ENCODE peak calls at places on chromosomes 13 and 19, in seven cellular contexts. I is astrocyte of the cerebellum, Y is AG04449, Q is ovary, F is astrocyte, D is astrocyte of the spinal cord, V is fibroblast of mammary gland. J is an unnamed sample.

GRCh38 chr13:71759506-71760225 is 107.3 kb downstream of the DACH1 start:
- DNase-seq in I (no peak), Y (no peak), Q (no peak), F (peak; percentile 29), D (peak; percentile 8), V (no peak), J (no peak)

GRCh38 chr13:37959284-37959683 is 89.7 kb upstream of the TRPC4 start:
- DNase-seq in I (no peak), Y (no peak), Q (no peak), F (no peak), D (no peak), V (no peak), J (no peak)

GRCh38 chr13:37068962-37069361 is 9.5 kb upstream of the SUPT20H start:
- DNase-seq in I (no peak), Y (no peak), Q (no peak), F (no peak), D (peak; percentile 16), V (peak; percentile 43), J (peak; percentile 55)

GRCh38 chr19:48722196-48722708 is 2.7 kb upstream of the MAMSTR start:
- DNase-seq in I (no peak), Y (no peak), Q (no peak), F (no peak), D (no peak), V (no peak), J (no peak)

GRCh38 chr13:70310720-70311119 is 202.5 kb upstream of the KLHL1 start:
- DNase-seq in I (peak; percentile 34), Y (no peak), Q (no peak), F (peak; percentile 2), D (peak; percentile 66), V (no peak), J (peak; percentile 68)

GRCh38 chr19:47443331-47443730 is 24.0 kb upstream of the MEIS3 start:
- DNase-seq in I (no peak), Y (no peak), Q (no peak), F (no peak), D (no peak), V (no peak), J (no peak)

GRCh38 chr19:53365134-53365898 is at the start of gene ZNF525:
- DNase-seq in I (peak; percentile 33), Y (no peak), Q (peak; percentile 89), F (peak; percentile 46), D (peak; percentile 69), V (peak; percentile 52), J (peak; percentile 76)

GRCh38 chr13:76012091-76012721 is 376.1 kb downstream of the LMO7 start:
- DNase-seq in I (no peak), Y (no peak), Q (no peak), F (peak; percentile 71), D (peak; percentile 42), V (no peak), J (peak; percentile 39)

GRCh38 chr13:92572190-92572589 is 654.4 kb upstream of the GPC6 start:
- DNase-seq in I (no peak), Y (no peak), Q (no peak), F (no peak), D (no peak), V (no peak), J (no peak)

GRCh38 chr13:49314344-49314882 is 66.7 kb downstream of the CDADC1 start:
- DNase-seq in I (no peak), Y (no peak), Q (no peak), F (peak; percentile 70), D (no peak), V (peak; percentile 78), J (no peak)

GRCh38 chr19:47240996-47241918 is 10.3 kb upstream of the BBC3 start:
- DNase-seq in I (no peak), Y (no peak), Q (peak; percentile 59), F (peak; percentile 57), D (peak; percentile 81), V (peak; percentile 71), J (peak; percentile 84)

GRCh38 chr19:53647792-53648191 is 16.0 kb downstream of the DPRX start:
- DNase-seq in I (no peak), Y (no peak), Q (no peak), F (no peak), D (no peak), V (no peak), J (no peak)

GRCh38 chr13:30698488-30699005 is 36.8 kb upstream of the ALOX5AP start:
- DNase-seq in I (no peak), Y (no peak), Q (no peak), F (no peak), D (no peak), V (no peak), J (no peak)

DNA sequence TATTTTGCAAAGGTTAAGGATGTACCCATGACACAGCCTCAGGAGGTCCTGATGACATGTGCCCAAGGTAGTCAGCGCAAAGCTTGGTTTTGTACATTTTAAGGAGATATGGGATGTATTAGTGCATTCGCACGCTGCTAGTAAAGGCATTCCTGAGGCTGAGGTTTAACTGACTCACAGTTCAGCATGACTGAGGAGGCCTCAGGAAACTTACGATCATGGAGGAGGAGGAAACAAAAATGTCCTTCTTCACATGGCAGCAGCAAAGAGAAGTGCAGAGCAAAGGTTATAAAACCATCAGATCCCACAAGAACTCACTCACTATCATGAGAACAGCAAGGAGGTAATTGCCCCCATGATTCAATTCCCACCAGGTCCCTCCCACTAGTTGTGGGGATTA is 1017.4 kb downstream of the EFNB2 start:
- DNase-seq in I (no peak), Y (peak; percentile 31), Q (no peak), F (peak; percentile 77), D (peak; percentile 64), V (peak; percentile 1), J (peak; percentile 47)
- TF ChIP-seq CTCF in I (no peak), Y (no peak), Q (no peak), F (no peak), D (no peak), V (no peak), J (no peak)

DNA sequence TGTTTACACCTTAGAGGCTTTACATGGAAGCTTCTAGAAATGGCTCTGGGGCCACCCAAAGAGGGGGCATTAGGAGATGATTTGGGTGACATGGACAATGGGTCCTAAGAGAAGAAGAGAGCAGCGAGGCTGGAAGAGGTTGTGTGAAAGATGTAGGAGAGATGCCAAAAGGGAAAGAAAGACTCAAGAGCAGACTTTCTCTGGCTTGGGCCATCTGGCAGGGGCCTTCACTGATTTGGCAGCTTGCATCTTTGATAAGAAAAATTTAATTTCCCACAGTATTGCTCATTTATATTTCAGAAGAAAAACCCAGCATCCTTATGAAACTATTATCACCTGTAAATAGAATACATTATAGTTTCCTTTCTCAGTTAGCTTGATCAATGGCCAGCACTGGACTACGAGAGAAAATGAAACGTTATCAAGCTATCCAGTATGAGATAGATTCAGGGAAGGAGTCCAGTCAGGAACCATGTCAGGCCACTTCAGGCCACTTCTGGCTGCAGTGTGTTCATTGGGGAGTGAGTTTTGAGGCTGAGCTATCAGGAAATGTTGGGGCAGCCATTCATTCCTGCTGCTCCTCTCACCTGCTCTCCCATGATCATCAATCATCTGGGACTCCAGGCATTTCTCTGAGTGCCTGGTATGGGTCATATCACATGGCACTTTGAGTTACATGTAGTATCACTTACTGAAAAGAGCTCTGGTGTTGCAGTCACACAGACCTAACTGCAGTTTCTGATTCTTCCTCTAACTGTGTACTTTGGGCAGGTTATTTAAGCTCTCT is 10.3 kb downstream of the SCEL start:
- DNase-seq in I (no peak), Y (no peak), Q (no peak), F (no peak), D (no peak), V (no peak), J (no peak)
- H3K4me3 ChIP-seq in I (no peak overlapping the region), Y (no peak overlapping the region), Q (no peak overlapping the region), F (no peak overlapping the region), D (no peak overlapping the region), V (no peak overlapping the region), J (no peak overlapping the region)

GRCh38 chr13:64925284-64925683 is 2304.9 kb downstream of the PCDH9 start:
- DNase-seq in I (no peak), Y (no peak), Q (no peak), F (no peak), D (peak; percentile 13), V (no peak), J (peak; percentile 36)

GRCh38 chr13:64930636-64931035 is 2299.5 kb downstream of the PCDH9 start:
- DNase-seq in I (no peak), Y (no peak), Q (no peak), F (no peak), D (no peak), V (no peak), J (no peak)

GRCh38 chr13:64928704-64929499 is 2301.2 kb downstream of the PCDH9 start:
- DNase-seq in I (peak; percentile 69), Y (peak; percentile 58), Q (no peak), F (peak; percentile 91), D (peak; percentile 91), V (peak; percentile 45), J (peak; percentile 88)

GRCh38 chr13:64924401-64924800 is 2305.7 kb downstream of the PCDH9 start:
- DNase-seq in I (no peak), Y (no peak), Q (no peak), F (no peak), D (no peak), V (no peak), J (no peak)

DNA sequence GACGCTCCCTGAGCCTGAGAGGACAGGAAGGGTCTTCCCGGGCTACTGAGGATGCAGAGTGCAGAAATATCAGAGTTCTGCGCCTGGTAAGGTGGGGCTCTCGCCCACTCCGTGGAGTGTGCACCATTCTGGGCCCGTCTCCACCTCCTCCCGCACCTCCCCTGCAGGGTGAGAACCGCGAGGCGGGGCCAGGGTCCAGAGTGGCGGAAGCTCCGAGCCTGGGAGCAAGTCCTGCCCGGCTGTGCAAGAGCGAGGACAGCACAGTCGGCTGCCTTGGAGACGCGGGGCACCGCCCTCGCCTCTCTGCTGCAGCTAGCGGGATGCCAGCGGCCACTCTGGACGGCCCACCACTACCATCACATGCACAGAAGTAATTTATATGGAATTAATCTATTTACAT is 2304.4 kb downstream of the PCDH9 start:
- DNase-seq in I (no peak), Y (no peak), Q (no peak), F (no peak), D (no peak), V (no peak), J (no peak)
- TF ChIP-seq CTCF in I (no peak), Y (no peak), Q (no peak), F (no peak), D (no peak), V (no peak), J (no peak)

GRCh38 chr19:50719566-50719965 is at the start of gene SHANK1:
- DNase-seq in I (no peak), Y (no peak), Q (peak; percentile 23), F (no peak), D (no peak), V (no peak), J (no peak)

GRCh38 chr19:50718255-50719118 is 1.1 kb downstream of the SHANK1 start:
- DNase-seq in I (no peak), Y (no peak), Q (no peak), F (no peak), D (no peak), V (no peak), J (no peak)

GRCh38 chr19:50720181-50720920 is 749 bp upstream of the SHANK1 start:
- DNase-seq in I (no peak), Y (no peak), Q (no peak), F (no peak), D (no peak), V (no peak), J (no peak)

GRCh38 chr19:50717891-50718254 is 1.7 kb downstream of the SHANK1 start:
- DNase-seq in I (no peak), Y (no peak), Q (no peak), F (no peak), D (no peak), V (no peak), J (no peak)

DNA sequence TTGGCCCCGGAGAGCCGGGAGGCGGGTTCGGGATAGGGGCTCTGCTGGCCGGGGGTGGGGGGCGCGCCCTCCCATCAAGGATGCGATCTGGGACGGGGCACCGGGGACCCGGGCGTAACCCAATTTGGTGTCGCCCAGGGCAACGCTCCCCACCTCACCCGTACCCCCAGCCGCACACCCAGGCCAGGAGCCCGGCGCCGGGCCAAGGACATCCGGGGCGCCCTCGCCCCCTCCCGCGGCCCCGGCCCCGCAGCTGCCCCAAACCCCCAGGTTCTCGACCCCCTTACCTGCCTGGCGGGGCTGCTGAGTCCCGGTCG is 525 bp downstream of the SHANK1 start:
- DNase-seq in I (no peak), Y (no peak), Q (no peak), F (no peak), D (no peak), V (no peak), J (no peak)
- H3K4me3 ChIP-seq in I (peak overlapping the region; percentile 7), Y (peak overlapping the region; percentile 62), Q (peak overlapping the region; percentile 31), F (no peak overlapping the region), D (peak overlapping the region; percentile 4), V (peak overlapping the region; percentile 35), J (peak overlapping the region; percentile 14)